ENCODE peak calls at places on chromosome 18, in six cellular contexts. Z is Ammon's horn; D is mammary epithelial cell; I is stimulated activated CD4-positive, alpha-beta T cell treated with anti-CD3 and anti-CD28 coated beads, Interleukin-15, amount 100 ng/mL, for 1 hour; L is hepatocyte; Y is right cardiac atrium. W is an unnamed sample.

GRCh38 chr18:74242451-74243096 is 49.2 kb downstream of the CYB5A start:
- DNase-seq in I (no peak), L (peak), Y (peak), D (no peak), Z (no peak), W (no peak)

GRCh38 chr18:23207191-23207955 is 72.1 kb downstream of the CABLES1 start:
- DNase-seq in L (no peak), Z (no peak), D (no peak), I (no peak), Y (no peak), W (no peak)

GRCh38 chr18:33201509-33201926 is 239.0 kb downstream of the CCDC178 start:
- DNase-seq in I (no peak), Y (no peak), L (peak), D (peak), Z (peak), W (no peak)

GRCh38 chr18:77077836-77078456 is 54.6 kb downstream of the MBP start:
- DNase-seq in L (no peak), D (peak), I (no peak), Z (no peak), Y (no peak), W (no peak)

GRCh38 chr18:22639026-22639463 is 221.3 kb upstream of the CTAGE1 start:
- DNase-seq in Z (no peak), I (no peak), D (peak), Y (no peak), L (no peak), W (peak)

GRCh38 chr18:7817596-7817995 is 250.5 kb downstream of the PTPRM start:
- DNase-seq in Z (no peak), Y (no peak), L (peak), I (no peak), D (no peak), W (no peak)

GRCh38 chr18:22822024-22822423 is 111.1 kb upstream of the RBBP8 start:
- DNase-seq in Y (no peak), I (no peak), D (peak), L (no peak), Z (no peak), W (no peak)

GRCh38 chr18:7084080-7084765 is 33.4 kb downstream of the LAMA1 start:
- DNase-seq in I (no peak), Y (no peak), Z (no peak), D (peak), L (peak), W (no peak)

W was measured in epithelial cell of prostate.